ENCODE peak calls at places on chromosomes 4 and X, in nine cellular contexts. Q, V, N, E, Y, R, C, K and B are unnamed samples.
A peak's percentile ranks its signal among the peaks of the same experiment; 100 is the strongest.

GRCh38 chr4:1485280-1485679 is 79.0 kb upstream of the NKX1-1 start:
- DNase-seq in N (no peak), E (no peak), C (no peak), V (no peak), Q (no peak), R (no peak), Y (no peak), K (no peak), B (no peak)

GRCh38 chrX:154540897-154541535 is 5.6 kb downstream of the G6PD start:
- DNase-seq in Q (no peak), R (no peak), V (no peak), C (peak; percentile 56), E (peak; percentile 83), K (no peak), Y (no peak), N (no peak), B (no peak)

GRCh38 chr4:72302981-72303704 is 265.9 kb downstream of the ADAMTS3 start:
- DNase-seq in E (peak; percentile 29), Y (no peak), C (peak; percentile 19), K (peak; percentile 21), V (peak; percentile 82), Q (peak; percentile 67), N (no peak), R (peak; percentile 56), B (peak; percentile 34)

GRCh38 chr4:187929024-187929423 is 66.5 kb upstream of the ZFP42 start:
- DNase-seq in R (no peak), N (no peak), V (peak; percentile 80), Q (no peak), E (no peak), C (no peak), Y (no peak), K (no peak), B (no peak)

GRCh38 chrX:9880237-9880636 is 86.9 kb upstream of the CLDN34 start:
- DNase-seq in N (no peak), V (no peak), R (no peak), C (no peak), Q (no peak), K (no peak), E (no peak), Y (no peak), B (no peak)

GRCh38 chrX:2451456-2452316 is 49.1 kb downstream of the DHRSX start:
- DNase-seq in V (peak; percentile 83), N (no peak), Q (peak; percentile 79), C (peak; percentile 84), E (no peak), R (peak; percentile 49), K (no peak), Y (no peak), B (peak; percentile 67)

GRCh38 chrX:100216083-100216482 is 194.0 kb downstream of the PCDH19 start:
- DNase-seq in R (no peak), E (no peak), Y (no peak), C (no peak), K (no peak), N (no peak), Q (no peak), V (no peak), B (no peak)

GRCh38 chrX:111857534-111857933 is 18.4 kb upstream of the TRPC5OS start:
- DNase-seq in E (no peak), N (no peak), V (no peak), Q (no peak), K (no peak), R (no peak), C (no peak), Y (no peak), B (no peak)

GRCh38 chr4:89303177-89303576 is 4.4 kb downstream of the GPRIN3 start:
- DNase-seq in N (no peak), V (no peak), Y (no peak), E (no peak), Q (no peak), R (no peak), K (no peak), C (no peak), B (no peak)

GRCh38 chr4:177214935-177215334 is 94.7 kb upstream of the NEIL3 start:
- DNase-seq in N (no peak), K (no peak), C (peak; percentile 82), V (no peak), E (peak; percentile 54), Q (no peak), Y (no peak), R (no peak), B (peak; percentile 70)

GRCh38 chr4:4200624-4201023 is 26.1 kb downstream of the OTOP1 start:
- DNase-seq in R (no peak), C (no peak), Y (no peak), N (no peak), E (no peak), K (no peak), V (no peak), Q (peak; percentile 14), B (no peak)

GRCh38 chr4:177006331-177006730 is 213.6 kb upstream of the VEGFC start:
- DNase-seq in C (no peak), V (no peak), E (no peak), Y (no peak), K (no peak), R (no peak), Q (no peak), N (no peak), B (peak; percentile 9)

GRCh38 chrX:2542826-2543551 is 42.2 kb upstream of the DHRSX start:
- DNase-seq in N (no peak), K (no peak), V (no peak), Y (no peak), R (no peak), E (no peak), Q (no peak), C (no peak), B (no peak)

GRCh38 chr4:171985129-171985528 is 171.9 kb downstream of the GALNTL6 start:
- DNase-seq in Y (no peak), C (no peak), N (no peak), V (no peak), Q (peak; percentile 49), K (no peak), R (no peak), E (peak; percentile 5), B (no peak)

GRCh38 chrX:70087857-70088256 is 25.6 kb downstream of the OTUD6A start:
- DNase-seq in R (peak; percentile 57), V (no peak), N (no peak), K (no peak), E (no peak), Q (peak; percentile 34), Y (no peak), C (no peak), B (peak; percentile 60)

GRCh38 chrX:68827848-68828562 is 816 bp upstream of the EFNB1 start:
- DNase-seq in C (peak; percentile 63), E (peak; percentile 70), Y (peak; percentile 21), N (peak; percentile 82), V (peak; percentile 74), R (peak; percentile 87), K (peak; percentile 62), Q (peak; percentile 90), B (peak; percentile 68)

GRCh38 chr4:3827616-3828492 is 61.7 kb downstream of the ADRA2C start:
- DNase-seq in Q (peak; percentile 5), V (no peak), N (peak; percentile 74), K (no peak), R (peak; percentile 13), E (no peak), C (peak; percentile 18), Y (no peak), B (peak; percentile 29)

GRCh38 chr4:80538276-80538926 is 202.9 kb downstream of the CFAP299 start:
- DNase-seq in Y (peak; percentile 23), R (no peak), Q (no peak), E (peak; percentile 67), N (no peak), C (peak; percentile 58), K (no peak), V (no peak), B (peak; percentile 17)

GRCh38 chrX:68710870-68711576 is 63.6 kb downstream of the STARD8 start:
- DNase-seq in V (peak; percentile 76), Q (peak; percentile 76), C (peak; percentile 29), R (peak; percentile 62), E (peak; percentile 25), K (no peak), Y (no peak), N (no peak), B (peak; percentile 53)

GRCh38 chr4:8171941-8172924 is 13.6 kb upstream of the ABLIM2 start:
- DNase-seq in E (no peak), K (no peak), R (no peak), N (no peak), C (no peak), Y (no peak), V (no peak), Q (peak; percentile 79), B (no peak)
- TF ChIP-seq CTCF in E (no peak), K (no peak), R (no peak), N (no peak), C (no peak), Y (no peak), V (no peak), Q (no peak), B (no peak)

DNA sequence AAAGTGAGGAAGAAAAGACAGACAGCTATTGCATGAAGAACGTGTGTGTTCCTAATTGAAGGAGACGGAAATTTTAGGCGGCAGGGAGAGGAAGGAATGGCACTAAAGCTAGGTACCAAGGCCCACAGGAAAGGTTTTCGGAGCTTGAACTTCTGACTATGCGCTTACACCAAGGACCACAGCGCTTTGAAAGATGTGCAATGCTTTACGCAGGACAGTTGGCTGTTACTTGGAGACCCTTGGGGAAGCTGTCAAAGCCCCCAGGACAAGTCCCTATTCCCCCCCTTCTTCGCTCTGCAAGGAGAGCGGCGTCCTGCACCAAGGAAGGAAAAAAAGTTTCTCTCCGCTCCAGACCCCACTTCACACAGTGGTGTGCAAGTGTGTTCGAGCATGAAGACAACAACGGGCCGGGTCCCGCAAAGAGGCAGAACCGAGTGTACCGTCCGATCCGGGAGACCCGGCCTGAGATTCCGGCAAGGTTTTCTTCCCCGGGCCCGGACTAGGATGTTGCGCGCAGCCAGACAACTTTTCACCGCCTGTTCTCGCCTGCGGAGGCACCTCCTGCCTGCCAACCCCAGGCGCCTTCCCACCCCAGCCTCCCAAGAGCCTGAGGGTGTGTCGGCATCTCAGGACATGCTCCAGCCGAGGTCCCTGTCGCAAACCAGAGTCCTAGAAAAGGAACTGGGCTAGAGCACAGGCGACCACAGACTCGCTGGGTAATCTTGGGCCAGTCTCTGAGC is 888 bp downstream of the KDR start:
- DNase-seq in C (no peak), N (no peak), R (peak; percentile 44), K (no peak), Y (no peak), E (no peak), V (peak; percentile 57), Q (peak; percentile 36), B (no peak)
- H3K4me3 ChIP-seq in C (no peak overlapping the region), N (peak overlapping the region; percentile 74), R (peak overlapping the region; percentile 92), K (no peak overlapping the region), Y (peak overlapping the region; percentile 41), E (peak overlapping the region; percentile 45), V (peak overlapping the region; percentile 95), Q (peak overlapping the region; percentile 76), B (peak overlapping the region; percentile 64)

DNA sequence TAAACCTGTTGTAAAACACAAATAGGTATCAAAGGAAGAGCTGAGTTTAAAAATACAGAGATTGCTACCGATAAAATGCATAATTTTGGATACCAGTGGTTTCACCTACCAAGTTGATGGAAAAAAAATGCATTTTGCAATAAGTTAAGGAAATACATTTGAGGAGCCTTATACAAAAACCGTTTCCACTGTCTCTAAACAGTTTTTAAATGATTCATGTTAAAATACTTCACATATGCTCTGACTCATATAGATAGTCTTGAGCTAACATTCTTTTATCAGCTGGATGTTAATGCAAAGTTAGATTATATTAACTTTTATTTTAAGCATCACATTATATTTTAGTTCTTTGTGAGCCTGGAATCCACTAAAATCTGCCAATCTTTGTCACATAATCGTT is 50.6 kb upstream of the ANKRD17 start:
- DNase-seq in E (no peak), N (no peak), K (no peak), R (peak; percentile 49), Y (no peak), C (peak; percentile 62), V (no peak), Q (peak; percentile 57), B (peak; percentile 21)
- TF ChIP-seq CTCF in E (no peak), N (no peak), K (no peak), R (no peak), Y (no peak), C (no peak), V (no peak), Q (no peak), B (no peak)

GRCh38 chrX:39827959-39828358 is 269.8 kb downstream of the BCOR start:
- DNase-seq in V (no peak), Y (no peak), N (no peak), E (no peak), R (no peak), K (no peak), C (no peak), Q (no peak), B (no peak)
- H3K4me3 ChIP-seq in V (no peak overlapping the region), Y (no peak overlapping the region), N (no peak overlapping the region), E (no peak overlapping the region), R (no peak overlapping the region), K (no peak overlapping the region), C (no peak overlapping the region), Q (no peak overlapping the region), B (no peak overlapping the region)